ENCODE peak calls at places on chromosomes 3 and 15, in four cellular contexts. C is mucosa of descending colon, I is neural progenitor cell, Z is aorta. X is an unnamed sample.
A peak's percentile ranks its signal among the peaks of the same experiment; 100 is the strongest.

GRCh38 chr3:18633002-18633401 is 207.9 kb upstream of the SATB1 start:
- DNase-seq in C (no peak), I (no peak), Z (no peak), X (no peak)

GRCh38 chr15:33242669-33243191 is 48.2 kb upstream of the FMN1 start:
- DNase-seq in C (no peak), I (peak; percentile 58), Z (no peak), X (no peak)

GRCh38 chr3:158532099-158532734 is 38.8 kb upstream of the MLF1 start:
- DNase-seq in C (no peak), I (peak; percentile 36), Z (no peak), X (peak; percentile 19)

GRCh38 chr15:92617197-92618037 is 38.2 kb downstream of the FAM174B start:
- DNase-seq in C (peak; percentile 69), I (peak; percentile 31), Z (no peak), X (no peak)

GRCh38 chr3:105398407-105398806 is 31.7 kb downstream of the ALCAM start:
- DNase-seq in C (no peak), I (no peak), Z (no peak), X (no peak)

GRCh38 chr3:62686486-62686885 is 188.7 kb downstream of the CADPS start:
- DNase-seq in C (no peak), I (no peak), Z (no peak), X (no peak)

GRCh38 chr15:36361351-36361870 is 218.0 kb upstream of the CDIN1 start:
- DNase-seq in C (no peak), I (no peak), Z (no peak), X (no peak)

GRCh38 chr3:102419786-102420185 is 15.0 kb upstream of the ZPLD1 start:
- DNase-seq in C (no peak), I (no peak), Z (no peak), X (no peak)

GRCh38 chr3:67064105-67064504 is 66.0 kb downstream of the KBTBD8 start:
- DNase-seq in C (no peak), I (no peak), Z (no peak), X (no peak)

GRCh38 chr3:143849854-143850549 is 1.7 kb upstream of the SLC9A9 start:
- DNase-seq in C (no peak), I (no peak), Z (no peak), X (no peak)

GRCh38 chr3:167740961-167741587 is 5.6 kb downstream of the SERPINI1 start:
- DNase-seq in C (no peak), I (peak; percentile 56), Z (no peak), X (peak; percentile 16)

GRCh38 chr15:99125061-99125990 is 20.4 kb downstream of the SYNM start:
- DNase-seq in C (no peak), I (no peak), Z (no peak), X (no peak)

GRCh38 chr3:171640520-171641412 is 169.5 kb downstream of the PLD1 start:
- DNase-seq in C (no peak), I (peak; percentile 23), Z (no peak), X (peak; percentile 28)

GRCh38 chr15:36407647-36408046 is 171.8 kb upstream of the CDIN1 start:
- DNase-seq in C (no peak), I (no peak), Z (no peak), X (peak; percentile 67)

GRCh38 chr3:78839710-78840109 is 928.1 kb downstream of the ROBO1 start:
- DNase-seq in C (no peak), I (no peak), Z (no peak), X (no peak)

GRCh38 chr15:74382004-74382816 is 14.8 kb upstream of the CYP11A1 start:
- DNase-seq in C (peak; percentile 88), I (peak; percentile 93), Z (peak; percentile 94), X (peak; percentile 87)

GRCh38 chr3:46844851-46845250 is 18.4 kb downstream of the MYL3 start:
- DNase-seq in C (no peak), I (peak; percentile 44), Z (no peak), X (no peak)

GRCh38 chr15:28885630-28886430 is at the start of gene APBA2:
- DNase-seq in C (no peak), I (peak; percentile 90), Z (peak; percentile 76), X (peak; percentile 71)

GRCh38 chr3:178950676-178951075 is 120.9 kb downstream of the ZMAT3 start:
- DNase-seq in C (no peak), I (no peak), Z (no peak), X (no peak)

GRCh38 chr3:22990291-22991200 is 212.6 kb upstream of the UBE2E2 start:
- DNase-seq in C (no peak), I (no peak), Z (no peak), X (no peak)

GRCh38 chr3:194888916-194889315 is 203.2 kb downstream of the FAM43A start:
- DNase-seq in C (no peak), I (no peak), Z (no peak), X (no peak)

GRCh38 chr15:95503640-95504225 is 826.8 kb upstream of the NR2F2 start:
- DNase-seq in C (no peak), I (no peak), Z (no peak), X (no peak)

GRCh38 chr15:64713592-64713991 is 61.8 kb downstream of the RBPMS2 start:
- DNase-seq in C (no peak), I (no peak), Z (no peak), X (no peak)

GRCh38 chr3:21013566-21013965 is 737.4 kb downstream of the ZNF385D start:
- DNase-seq in C (no peak), I (no peak), Z (no peak), X (no peak)

GRCh38 chr3:64530434-64531049 is 157.3 kb downstream of the ADAMTS9 start:
- DNase-seq in C (no peak), I (peak; percentile 79), Z (no peak), X (peak; percentile 39)

GRCh38 chr3:181230258-181230657 is 240.7 kb upstream of the DNAJC19 start:
- DNase-seq in C (no peak), I (no peak), Z (no peak), X (peak; percentile 24)

GRCh38 chr3:48194446-48195071 is 6.3 kb upstream of the CDC25A start:
- DNase-seq in C (peak; percentile 77), I (peak; percentile 80), Z (peak; percentile 81), X (peak; percentile 83)

GRCh38 chr3:158160958-158161357 is 51.1 kb downstream of the RSRC1 start:
- DNase-seq in C (no peak), I (no peak), Z (no peak), X (no peak)

GRCh38 chr15:82139823-82140268 is 94.0 kb upstream of the MEX3B start:
- DNase-seq in C (no peak), I (peak; percentile 60), Z (no peak), X (no peak)

GRCh38 chr3:71987828-71988227 is 202.9 kb upstream of the PROK2 start:
- DNase-seq in C (no peak), I (peak; percentile 20), Z (no peak), X (no peak)

GRCh38 chr3:26365706-26366105 is 256.9 kb upstream of the LRRC3B start:
- DNase-seq in C (no peak), I (no peak), Z (no peak), X (no peak)
- H3K9me3 ChIP-seq in C (peaks cover 47% of the 10 kb centered on the region), I (no peaks in the 10 kb centered on the region), Z (peaks cover 1% of the 10 kb centered on the region), X (no peaks in the 10 kb centered on the region)

GRCh38 chr3:52650437-52650836 is 35.3 kb downstream of the PBRM1 start:
- DNase-seq in C (no peak), I (no peak), Z (no peak), X (no peak)

GRCh38 chr3:52649461-52650210 is 36.1 kb downstream of the PBRM1 start:
- DNase-seq in C (no peak), I (no peak), Z (no peak), X (no peak)

DNA sequence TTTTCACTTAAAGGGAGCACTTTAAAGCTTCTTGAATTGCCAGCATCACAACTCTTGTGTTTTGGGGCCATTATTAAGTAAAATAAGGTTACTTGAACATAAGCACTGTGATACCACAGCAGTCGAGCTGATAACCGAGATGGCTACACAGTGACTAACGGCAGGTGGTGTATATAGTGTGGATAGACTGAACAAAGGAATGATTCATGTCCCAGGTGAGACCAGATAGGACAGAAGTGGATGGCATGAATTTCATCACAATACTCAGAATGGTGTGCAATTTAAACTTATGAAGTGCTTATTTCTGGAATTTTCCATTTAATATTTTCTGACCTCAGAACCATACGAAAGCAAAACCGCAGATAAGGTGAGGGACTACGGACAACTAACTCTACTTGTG is 40.2 kb downstream of the PBRM1 start:
- DNase-seq in C (no peak), I (no peak), Z (no peak), X (no peak)
- H3K9me3 ChIP-seq in C (no peaks in the 10 kb centered on the region), I (no peaks in the 10 kb centered on the region), Z (no peaks in the 10 kb centered on the region), X (no peaks in the 10 kb centered on the region)

GRCh38 chr15:25094519-25094918 is 139.7 kb downstream of the SNRPN start:
- DNase-seq in C (no peak), I (no peak), Z (no peak), X (no peak)

GRCh38 chr15:25095179-25095578 is 140.4 kb downstream of the SNRPN start:
- DNase-seq in C (no peak), I (no peak), Z (no peak), X (no peak)

GRCh38 chr15:25093455-25094029 is 138.8 kb downstream of the SNRPN start:
- DNase-seq in C (no peak), I (no peak), Z (no peak), X (no peak)

GRCh38 chr15:25092661-25093060 is 137.9 kb downstream of the SNRPN start:
- DNase-seq in C (no peak), I (no peak), Z (no peak), X (no peak)

GRCh38 chr15:25094066-25094465 is 139.3 kb downstream of the SNRPN start:
- DNase-seq in C (no peak), I (no peak), Z (no peak), X (no peak)
- H3K9me3 ChIP-seq in C (peaks cover 91% of the 10 kb centered on the region), I (peaks cover 3% of the 10 kb centered on the region), Z (peaks cover 12% of the 10 kb centered on the region), X (no peaks in the 10 kb centered on the region)

GRCh38 chr3:183081459-183082183 is 17.7 kb downstream of the MCCC1 start:
- DNase-seq in C (no peak), I (no peak), Z (no peak), X (no peak)

GRCh38 chr3:183085634-183086390 is 13.5 kb downstream of the MCCC1 start:
- DNase-seq in C (no peak), I (peak; percentile 78), Z (no peak), X (peak; percentile 43)

GRCh38 chr3:183082355-183082915 is 16.9 kb downstream of the MCCC1 start:
- DNase-seq in C (no peak), I (no peak), Z (no peak), X (no peak)

GRCh38 chr3:183074881-183075280 is 24.4 kb downstream of the MCCC1 start:
- DNase-seq in C (no peak), I (no peak), Z (no peak), X (no peak)

GRCh38 chr3:183080628-183081027 is 18.7 kb downstream of the MCCC1 start:
- DNase-seq in C (no peak), I (no peak), Z (no peak), X (no peak)
- H3K9me3 ChIP-seq in C (peaks cover 5% of the 10 kb centered on the region), I (peaks cover 17% of the 10 kb centered on the region), Z (no peaks in the 10 kb centered on the region), X (no peaks in the 10 kb centered on the region)